ENCODE peak calls at places on chromosomes 7 and 10, in eight cellular contexts. N, J, P, Q, R, E, G and O are unnamed samples.

GRCh38 chr10:33113111-33113856 is 155.3 kb upstream of the ITGB1 start:
- DNase-seq in N (peak), J (no peak), P (no peak), Q (no peak), R (no peak), E (peak), G (peak), O (peak)

GRCh38 chr7:51369746-51370145 is 53.1 kb upstream of the COBL start:
- DNase-seq in N (peak), J (peak), P (no peak), Q (peak), R (peak), E (peak), G (no peak), O (peak)

GRCh38 chr10:22325272-22325947 is 4.5 kb downstream of the BMI1 start:
- DNase-seq in N (no peak), J (peak), P (peak), Q (peak), R (peak), E (peak), G (peak), O (peak)

GRCh38 chr7:127486654-127487053 is 94.1 kb upstream of the ZNF800 start:
- DNase-seq in N (peak), J (no peak), P (no peak), Q (no peak), R (no peak), E (no peak), G (peak), O (no peak)

GRCh38 chr7:13821152-13821787 is 168.2 kb downstream of the ETV1 start:
- DNase-seq in N (no peak), J (peak), P (no peak), Q (no peak), R (no peak), E (peak), G (peak), O (peak)

GRCh38 chr10:43128958-43129706 is 9.1 kb upstream of the CSGALNACT2 start:
- DNase-seq in N (peak), J (peak), P (no peak), Q (no peak), R (no peak), E (peak), G (peak), O (peak)

GRCh38 chr10:103934308-103934707 is 16.3 kb upstream of the STN1 start:
- DNase-seq in N (no peak), J (no peak), P (no peak), Q (no peak), R (no peak), E (no peak), G (no peak), O (no peak)

GRCh38 chr7:106313456-106313891 is 28.7 kb upstream of the NAMPT start:
- DNase-seq in N (peak), J (no peak), P (no peak), Q (no peak), R (no peak), E (peak), G (peak), O (peak)

GRCh38 chr7:14381306-14381705 is 391.8 kb upstream of the ETV1 start:
- DNase-seq in N (peak), J (no peak), P (no peak), Q (no peak), R (no peak), E (no peak), G (peak), O (no peak)

GRCh38 chr7:45197461-45197860 is 39.9 kb downstream of the RAMP3 start:
- DNase-seq in N (no peak), J (no peak), P (no peak), Q (no peak), R (no peak), E (no peak), G (no peak), O (no peak)

GRCh38 chr7:47571355-47572100 is 10.4 kb downstream of the TNS3 start:
- DNase-seq in N (peak), J (peak), P (peak), Q (no peak), R (no peak), E (peak), G (peak), O (peak)

GRCh38 chr10:69567920-69568319 is 5.3 kb downstream of the NEUROG3 start:
- DNase-seq in N (peak), J (no peak), P (no peak), Q (no peak), R (peak), E (peak), G (peak), O (peak)

GRCh38 chr7:54419209-54419608 is 123.0 kb upstream of the VSTM2A start:
- DNase-seq in N (no peak), J (no peak), P (peak), Q (no peak), R (no peak), E (no peak), G (no peak), O (no peak)

GRCh38 chr10:100502926-100503480 is 16.7 kb downstream of the SEC31B start:
- DNase-seq in N (no peak), J (no peak), P (no peak), Q (no peak), R (no peak), E (no peak), G (no peak), O (no peak)

GRCh38 chr10:127854769-127855583 is 37.8 kb downstream of the CLRN3 start:
- DNase-seq in N (no peak), J (no peak), P (no peak), Q (peak), R (no peak), E (no peak), G (no peak), O (no peak)

GRCh38 chr7:137816696-137817320 is 30.0 kb downstream of the DGKI start:
- DNase-seq in N (peak), J (no peak), P (no peak), Q (no peak), R (peak), E (peak), G (no peak), O (peak)

GRCh38 chr7:130421685-130422084 is 19.1 kb downstream of the CEP41 start:
- DNase-seq in N (no peak), J (no peak), P (no peak), Q (no peak), R (no peak), E (peak), G (peak), O (peak)

GRCh38 chr10:22630229-22631174 is 83.9 kb downstream of the PIP4K2A start:
- DNase-seq in N (peak), J (no peak), P (no peak), Q (peak), R (no peak), E (peak), G (peak), O (peak)

GRCh38 chr10:24947304-24948097 is 4.9 kb downstream of the PRTFDC1 start:
- DNase-seq in N (peak), J (no peak), P (no peak), Q (no peak), R (no peak), E (peak), G (peak), O (peak)

GRCh38 chr10:8240861-8241260 is 186.4 kb downstream of the GATA3 start:
- DNase-seq in N (no peak), J (no peak), P (no peak), Q (no peak), R (no peak), E (no peak), G (no peak), O (no peak)

GRCh38 chr10:34813626-34814227 is 1.4 kb downstream of the PARD3 start:
- DNase-seq in N (peak), J (peak), P (no peak), Q (no peak), R (peak), E (peak), G (peak), O (peak)

GRCh38 chr7:22980422-22980821 is 33.5 kb downstream of the HYCC1 start:
- DNase-seq in N (peak), J (no peak), P (no peak), Q (no peak), R (no peak), E (peak), G (peak), O (peak)

GRCh38 chr10:133260895-133261725 is 15.6 kb downstream of the ADAM8 start:
- DNase-seq in N (no peak), J (peak), P (peak), Q (peak), R (peak), E (no peak), G (no peak), O (peak)

GRCh38 chr7:101941481-101942383 is 124.3 kb downstream of the CUX1 start:
- DNase-seq in N (peak), J (peak), P (no peak), Q (no peak), R (no peak), E (peak), G (peak), O (peak)

GRCh38 chr7:15914611-15915010 is 228.1 kb upstream of the MEOX2 start:
- DNase-seq in N (no peak), J (no peak), P (no peak), Q (no peak), R (no peak), E (no peak), G (no peak), O (no peak)

GRCh38 chr7:92824450-92824849 is 11.9 kb downstream of the CDK6 start:
- DNase-seq in N (no peak), J (no peak), P (no peak), Q (no peak), R (no peak), E (no peak), G (no peak), O (no peak)

GRCh38 chr7:6479067-6479466 is 31.3 kb upstream of the DAGLB start:
- DNase-seq in N (no peak), J (no peak), P (peak), Q (peak), R (no peak), E (no peak), G (no peak), O (no peak)

GRCh38 chr10:77388571-77388970 is 249.0 kb downstream of the KCNMA1 start:
- DNase-seq in N (no peak), J (no peak), P (no peak), Q (no peak), R (no peak), E (no peak), G (no peak), O (no peak)

GRCh38 chr7:11168622-11169170 is 195.0 kb downstream of the PHF14 start:
- DNase-seq in N (no peak), J (no peak), P (no peak), Q (no peak), R (no peak), E (no peak), G (no peak), O (no peak)

GRCh38 chr10:16519908-16520861 is 1.5 kb downstream of the C1QL3 start:
- DNase-seq in N (no peak), J (no peak), P (no peak), Q (no peak), R (no peak), E (no peak), G (no peak), O (no peak)

GRCh38 chr10:16520900-16521299 is 779 bp downstream of the C1QL3 start:
- DNase-seq in N (no peak), J (no peak), P (peak), Q (no peak), R (no peak), E (peak), G (peak), O (peak)

GRCh38 chr10:16519250-16519907 is 2.3 kb downstream of the C1QL3 start:
- DNase-seq in N (no peak), J (no peak), P (no peak), Q (no peak), R (no peak), E (peak), G (no peak), O (no peak)

GRCh38 chr10:16518822-16519221 is 2.9 kb downstream of the C1QL3 start:
- DNase-seq in N (no peak), J (no peak), P (no peak), Q (no peak), R (no peak), E (peak), G (no peak), O (no peak)

DNA sequence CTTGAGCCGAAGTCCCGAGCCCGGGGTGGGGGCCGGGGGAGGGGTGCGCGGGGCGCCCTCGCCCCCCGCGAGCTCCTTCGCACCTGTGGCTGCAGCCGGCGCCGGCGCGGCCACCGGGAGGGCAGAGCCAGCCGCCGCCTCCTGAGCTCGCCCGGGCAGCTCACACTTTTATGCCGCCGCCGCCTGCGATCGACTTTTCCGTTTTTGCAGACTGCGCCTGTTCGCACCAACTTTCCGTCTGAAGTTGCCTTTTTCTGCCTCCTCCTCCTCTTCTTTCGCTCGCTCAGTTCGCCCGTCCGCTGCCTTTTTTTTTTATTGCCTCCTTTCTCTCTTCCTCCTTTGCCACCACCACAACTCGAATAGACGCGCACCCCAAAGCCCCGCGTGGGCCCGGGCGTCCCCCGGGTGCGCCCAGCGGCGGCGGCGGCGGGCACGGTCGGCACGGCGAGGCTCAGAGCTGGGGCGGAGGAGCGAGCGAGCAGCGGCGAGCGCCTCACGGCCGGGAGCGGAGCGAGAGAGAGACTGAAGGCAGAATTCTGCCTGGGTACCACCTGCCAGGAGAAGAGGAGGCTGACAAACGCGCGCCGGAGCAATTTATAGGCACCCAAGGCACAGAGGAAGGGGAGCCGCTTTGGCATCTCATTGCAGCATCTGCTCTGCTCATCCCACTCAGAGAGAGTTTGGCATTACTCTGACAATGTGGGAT is at the start of gene C1QL3:
- DNase-seq in N (no peak), J (no peak), P (peak), Q (no peak), R (no peak), E (peak), G (peak), O (peak)
- H3K4me3 ChIP-seq in N (peak), J (peak), P (no peak), Q (no peak), R (no peak), E (peak), G (peak), O (peak)

GRCh38 chr7:151192002-151192539 is 5.0 kb upstream of the ASB10 start:
- DNase-seq in N (no peak), J (no peak), P (no peak), Q (no peak), R (no peak), E (no peak), G (no peak), O (no peak)

GRCh38 chr7:151191544-151191943 is 4.5 kb upstream of the ASB10 start:
- DNase-seq in N (no peak), J (no peak), P (no peak), Q (no peak), R (peak), E (no peak), G (no peak), O (no peak)

GRCh38 chr7:151195616-151196450 is 8.8 kb upstream of the ASB10 start:
- DNase-seq in N (no peak), J (no peak), P (no peak), Q (no peak), R (no peak), E (no peak), G (no peak), O (no peak)

GRCh38 chr7:151193203-151193602 is 6.2 kb upstream of the ASB10 start:
- DNase-seq in N (no peak), J (no peak), P (no peak), Q (no peak), R (no peak), E (no peak), G (no peak), O (no peak)

GRCh38 chr7:151194188-151194587 is 7.1 kb upstream of the ASB10 start:
- DNase-seq in N (no peak), J (no peak), P (no peak), Q (no peak), R (no peak), E (no peak), G (no peak), O (no peak)
- TF ChIP-seq CTCF in N (no peak), J (no peak), P (no peak), Q (no peak), R (no peak), E (no peak), G (no peak), O (no peak)

DNA sequence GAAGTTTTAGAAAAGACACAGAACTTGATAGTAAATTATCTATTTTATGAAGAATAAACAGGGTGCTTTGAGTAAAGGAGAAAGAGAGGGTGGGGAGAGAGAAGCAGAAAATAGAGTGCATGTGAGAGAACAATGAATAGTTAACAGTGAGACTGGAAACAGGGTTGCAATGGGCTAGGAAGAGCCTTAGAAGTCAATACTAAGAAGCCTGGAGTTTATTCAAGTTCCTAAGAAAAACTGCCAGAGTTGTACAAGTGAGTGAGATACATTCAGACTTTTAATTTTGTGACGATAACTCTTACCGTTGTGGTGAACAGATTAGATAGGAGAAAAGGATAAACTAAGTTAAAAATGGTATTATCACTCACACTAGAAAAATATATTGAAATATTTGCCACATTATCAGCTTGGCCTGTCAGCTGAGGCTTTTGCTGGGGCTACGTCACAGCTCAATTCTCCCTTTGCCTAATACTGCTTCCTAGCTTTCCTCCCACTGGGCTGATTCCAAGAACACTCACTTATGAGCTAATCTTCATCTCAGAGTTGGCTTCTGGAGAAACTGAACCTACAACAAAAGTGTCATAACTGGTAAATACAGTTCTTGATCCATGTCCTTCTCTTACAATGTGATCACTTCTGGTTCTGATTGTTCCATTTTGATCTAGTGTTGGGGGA is 92.7 kb downstream of the SEMA3D start:
- DNase-seq in N (no peak), J (peak), P (no peak), Q (no peak), R (no peak), E (peak), G (peak), O (no peak)
- H3K4me3 ChIP-seq in N (no peak), J (no peak), P (no peak), Q (no peak), R (no peak), E (no peak), G (no peak), O (no peak)

DNA sequence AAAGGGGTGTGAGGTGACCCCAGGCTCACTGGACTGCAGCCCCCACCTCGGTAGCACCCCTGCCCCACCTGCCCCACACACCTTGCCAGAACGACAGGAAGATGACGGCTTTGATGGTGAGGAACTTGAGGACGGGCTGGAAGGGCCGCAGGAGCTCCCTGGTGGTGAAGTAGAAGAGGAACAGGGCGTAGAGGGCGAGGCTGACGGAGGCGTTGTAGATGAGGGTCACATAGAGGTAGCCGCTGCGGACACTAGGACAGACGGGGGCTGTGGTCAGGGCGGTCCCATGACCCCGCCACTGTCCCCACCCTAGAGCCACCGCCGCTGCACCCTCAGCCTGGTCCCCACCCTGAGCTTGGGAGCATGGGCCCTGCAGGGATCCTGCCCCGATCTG is 7.6 kb downstream of the TMEM184A start:
- DNase-seq in N (no peak), J (no peak), P (no peak), Q (no peak), R (no peak), E (no peak), G (no peak), O (no peak)
- TF ChIP-seq CTCF in N (no peak), J (no peak), P (no peak), Q (peak), R (no peak), E (no peak), G (no peak), O (no peak)

GRCh38 chr10:61978965-61979364 is 77.5 kb downstream of the ARID5B start:
- DNase-seq in N (no peak), J (no peak), P (no peak), Q (no peak), R (peak), E (no peak), G (no peak), O (no peak)
- H3K4me3 ChIP-seq in N (no peak), J (no peak), P (no peak), Q (no peak), R (no peak), E (no peak), G (no peak), O (no peak)

GRCh38 chr7:98398567-98399372 is 2.1 kb downstream of the BAIAP2L1 start:
- DNase-seq in N (peak), J (no peak), P (no peak), Q (no peak), R (no peak), E (no peak), G (no peak), O (no peak)
- TF ChIP-seq CTCF in N (no peak), J (no peak), P (no peak), Q (no peak), R (no peak), E (no peak), G (no peak), O (no peak)

GRCh38 chr7:110664798-110665197 is 426.1 kb upstream of the LRRN3 start:
- DNase-seq in N (no peak), J (no peak), P (no peak), Q (no peak), R (no peak), E (no peak), G (no peak), O (no peak)
- H3K4me3 ChIP-seq in N (no peak), J (no peak), P (no peak), Q (no peak), R (no peak), E (no peak), G (no peak), O (no peak)

DNA sequence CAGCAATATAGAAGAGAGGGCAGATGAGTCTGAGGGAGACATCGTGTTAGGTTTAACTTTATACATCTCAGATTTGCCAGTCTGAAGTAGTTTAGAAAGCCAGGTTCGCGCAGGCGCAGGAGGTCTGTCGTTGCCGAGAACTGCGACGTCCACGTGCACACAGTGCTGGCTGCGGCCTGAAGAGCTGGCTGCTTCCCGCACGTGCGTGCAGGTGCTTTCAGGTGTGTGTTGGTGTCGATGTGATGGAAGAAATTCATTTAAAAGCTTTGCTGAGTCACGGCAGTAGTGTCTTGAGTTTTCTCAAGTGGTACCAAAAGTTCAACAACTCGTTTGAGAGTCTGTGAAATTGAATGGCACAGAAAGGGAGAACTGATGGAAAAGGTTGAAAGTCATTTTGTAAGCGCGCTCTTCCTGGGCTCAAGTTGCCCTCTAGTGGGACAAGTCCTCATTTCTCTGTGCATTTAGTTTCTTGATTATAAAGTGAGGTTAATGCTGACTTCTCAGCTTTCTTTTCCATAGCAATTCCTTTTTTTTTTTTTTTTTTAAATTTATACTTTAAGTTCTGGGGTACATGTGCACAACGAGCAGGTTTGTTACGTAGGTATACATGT is 18.7 kb downstream of the WDR37 start:
- DNase-seq in N (peak), J (no peak), P (no peak), Q (peak), R (peak), E (peak), G (no peak), O (peak)
- TF ChIP-seq CTCF in N (peak), J (no peak), P (no peak), Q (peak), R (peak), E (no peak), G (peak), O (peak)